ENCODE peak calls at places on chromosome 6, in four cellular contexts. W is NCI-H1092; P is AG04450; B is stimulated activated CD8-positive, alpha-beta memory T cell treated with anti-CD3 and anti-CD28 coated beads, Interleukin-7, amount 100 ng/mL, for 4 hours. S is an unnamed sample.

GRCh38 chr6:146103416-146104072 is 74.7 kb downstream of the GRM1 start:
- DNase-seq in W (no peak), P (no peak), B (no peak), S (no peak)

GRCh38 chr6:79307321-79308036 is 73.0 kb upstream of the HMGN3 start:
- DNase-seq in W (no peak), P (no peak), B (no peak), S (no peak)

GRCh38 chr6:39568896-39569295 is 156.3 kb downstream of the KIF6 start:
- DNase-seq in W (no peak), P (no peak), B (no peak), S (no peak)

GRCh38 chr6:31497595-31498476 is at the start of gene MICB:
- DNase-seq in W (no peak), P (no peak), B (peak), S (no peak)

GRCh38 chr6:38161754-38162492 is 342.4 kb downstream of the ZFAND3 start:
- DNase-seq in W (no peak), P (no peak), B (no peak), S (no peak)

GRCh38 chr6:134379086-134379485 is 61.2 kb upstream of the SGK1 start:
- DNase-seq in W (no peak), P (no peak), B (peak), S (no peak)

GRCh38 chr6:158697798-158698197 is 47.9 kb downstream of the SYTL3 start:
- DNase-seq in W (no peak), P (no peak), B (no peak), S (no peak)

GRCh38 chr6:169975286-169975685 is 223.9 kb downstream of the ERMARD start:
- DNase-seq in W (no peak), P (no peak), B (no peak), S (no peak)

S was measured in SIG-M5.